ENCODE peak calls at places on chromosome 12, in seven cellular contexts. U is small intestine, G is RWPE1, B is A673, M is hepatocyte, A is endodermal cell, J is mesendoderm. Q is an unnamed sample.

GRCh38 chr12:75684678-75685620 is 173.5 kb upstream of the KRR1 start:
- DNase-seq in M (no peak), A (no peak), B (no peak), J (no peak), U (no peak), G (peak), Q (no peak)

GRCh38 chr12:56286044-56286830 is 13.9 kb downstream of the CS start:
- DNase-seq in U (no peak), J (no peak), M (no peak), G (no peak), A (no peak), B (no peak), Q (no peak)

GRCh38 chr12:82685721-82686222 is 934 bp upstream of the TMTC2 start:
- DNase-seq in J (peak), G (peak), B (peak), A (peak), M (peak), U (peak), Q (peak)

GRCh38 chr12:13173537-13173936 is 23.0 kb upstream of the EMP1 start:
- DNase-seq in U (no peak), J (peak), B (no peak), G (peak), M (peak), A (peak), Q (peak)

GRCh38 chr12:25040593-25040992 is 91.7 kb upstream of the BCAT1 start:
- DNase-seq in M (no peak), J (no peak), B (no peak), G (no peak), U (no peak), A (no peak), Q (no peak)

GRCh38 chr12:7369274-7369729 is 65.4 kb downstream of the ACSM4 start:
- DNase-seq in A (no peak), U (no peak), M (no peak), B (peak), G (no peak), J (peak), Q (no peak)

GRCh38 chr12:13278249-13278787 is 81.8 kb downstream of the EMP1 start:
- DNase-seq in J (peak), M (peak), A (peak), B (peak), G (peak), U (peak), Q (peak)

GRCh38 chr12:46886541-46887041 is 60.8 kb upstream of the SLC38A4 start:
- DNase-seq in B (no peak), U (no peak), J (no peak), M (no peak), A (no peak), G (no peak), Q (no peak)

GRCh38 chr12:131735153-131735456 is 24.2 kb downstream of the SFSWAP start:
- DNase-seq in J (no peak), G (no peak), U (no peak), B (no peak), A (no peak), M (no peak), Q (no peak)

GRCh38 chr12:96889273-96889933 is 17.7 kb upstream of the NEDD1 start:
- DNase-seq in M (no peak), B (no peak), U (no peak), A (no peak), J (peak), G (peak), Q (no peak)

GRCh38 chr12:54411398-54412241 is 7.4 kb downstream of the ITGA5 start:
- DNase-seq in M (peak), B (peak), G (peak), A (peak), J (no peak), U (no peak), Q (no peak)

GRCh38 chr12:111780166-111780565 is 13.4 kb downstream of the ALDH2 start:
- DNase-seq in G (no peak), U (peak), A (no peak), M (no peak), B (no peak), J (no peak), Q (no peak)
- H3K27ac ChIP-seq in G (peak), U (peak), A (no peak), M (peak), B (no peak), J (no peak), Q (no peak)

DNA sequence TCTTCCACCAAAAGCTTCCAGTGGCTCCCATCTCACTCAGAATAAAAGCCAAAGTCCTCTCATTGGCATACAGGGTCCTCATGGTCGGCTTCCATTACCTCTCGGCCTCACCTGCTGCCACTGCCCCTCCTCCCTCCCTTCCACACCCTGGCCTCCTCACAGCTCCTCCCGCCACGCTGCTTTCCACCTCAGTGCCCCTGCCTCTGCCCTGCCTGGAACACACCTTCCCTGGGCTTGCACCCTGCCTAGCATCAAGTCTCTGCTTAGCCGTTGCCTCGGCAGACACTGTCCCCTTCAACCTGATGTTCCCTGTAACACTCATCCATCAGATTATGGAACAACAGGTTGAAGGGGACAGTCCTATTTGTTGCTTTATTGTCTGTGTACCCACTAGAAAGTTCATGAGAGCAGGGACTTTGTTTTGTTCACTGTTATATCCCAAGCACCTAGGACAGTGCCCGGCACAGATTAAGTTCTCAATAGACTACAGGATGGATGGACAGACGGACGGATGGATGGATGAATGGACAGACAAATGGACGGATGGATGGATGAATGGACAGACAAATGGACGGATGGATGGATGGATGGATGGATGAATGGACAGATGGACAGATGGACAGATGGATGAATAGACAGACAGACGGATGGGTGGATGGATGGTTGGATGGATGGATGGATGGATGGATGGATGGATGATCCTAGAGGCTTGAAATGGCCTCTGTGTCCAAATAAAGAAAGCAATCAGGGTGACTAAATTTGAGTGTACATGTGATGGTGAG is 14.9 kb downstream of the FIGNL2 start:
- DNase-seq in B (no peak), J (no peak), A (no peak), U (no peak), G (no peak), M (no peak), Q (no peak)
- H3K27ac ChIP-seq in B (no peak), J (no peak), A (no peak), U (no peak), G (no peak), M (no peak), Q (no peak)

DNA sequence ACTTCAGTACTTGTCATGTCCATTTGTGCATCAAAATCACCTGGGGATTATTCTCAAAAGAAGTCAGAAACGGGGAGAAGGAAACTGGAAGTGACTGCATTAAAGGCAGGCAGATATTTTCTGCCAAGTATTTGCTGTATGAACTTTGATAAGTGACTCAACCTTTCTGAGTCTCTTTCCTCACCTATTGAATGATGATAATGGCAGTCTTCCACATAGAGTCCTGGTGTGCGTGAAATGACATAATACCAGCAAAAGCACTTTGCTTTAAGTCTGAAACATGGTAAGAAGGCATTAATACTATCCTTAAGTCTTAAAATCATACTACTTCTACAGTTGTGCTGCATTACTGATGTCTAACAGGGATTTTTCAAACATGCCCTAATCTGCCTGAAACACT is 278.5 kb downstream of the ADAMTS20 start:
- DNase-seq in U (peak), G (no peak), M (no peak), A (no peak), J (no peak), B (no peak), Q (no peak)
- H3K27ac ChIP-seq in U (no peak), G (no peak), M (no peak), A (no peak), J (no peak), B (no peak), Q (no peak)

GRCh38 chr12:116556356-116556952 is 2.7 kb upstream of the MAP1LC3B2 start:
- DNase-seq in U (no peak), A (no peak), J (no peak), M (no peak), G (no peak), B (no peak), Q (no peak)

GRCh38 chr12:116558280-116559079 is 701 bp upstream of the MAP1LC3B2 start:
- DNase-seq in A (no peak), U (no peak), J (no peak), G (no peak), M (no peak), B (no peak), Q (no peak)

GRCh38 chr12:116559080-116559329 is 176 bp upstream of the MAP1LC3B2 start:
- DNase-seq in U (no peak), J (no peak), M (no peak), A (no peak), G (no peak), B (no peak), Q (no peak)

GRCh38 chr12:116559330-116560080 is at the start of gene MAP1LC3B2:
- DNase-seq in M (peak), G (peak), U (peak), B (no peak), J (no peak), A (peak), Q (peak)

GRCh38 chr12:116556964-116557706 is 2.0 kb upstream of the MAP1LC3B2 start:
- DNase-seq in J (no peak), M (no peak), B (no peak), G (no peak), U (no peak), A (no peak), Q (no peak)
- H3K27ac ChIP-seq in J (no peak), M (no peak), B (no peak), G (peak), U (no peak), A (no peak), Q (no peak)

GRCh38 chr12:42342028-42342427 is 16.1 kb downstream of the PPHLN1 start:
- DNase-seq in A (no peak), U (no peak), M (no peak), J (no peak), G (no peak), B (no peak), Q (no peak)

GRCh38 chr12:42343721-42344120 is 17.8 kb downstream of the PPHLN1 start:
- DNase-seq in U (no peak), B (no peak), J (no peak), A (no peak), M (no peak), G (no peak), Q (no peak)

GRCh38 chr12:42346603-42347002 is 20.6 kb downstream of the PPHLN1 start:
- DNase-seq in J (no peak), B (no peak), M (no peak), G (no peak), U (no peak), A (no peak), Q (no peak)
- H3K27ac ChIP-seq in J (no peak), B (no peak), M (no peak), G (no peak), U (no peak), A (no peak), Q (no peak)

GRCh38 chr12:124454735-124455134 is 112.7 kb downstream of the NCOR2 start:
- DNase-seq in G (no peak), M (no peak), J (no peak), A (no peak), U (no peak), B (no peak), Q (no peak)
- H3K27ac ChIP-seq in G (no peak), M (no peak), J (no peak), A (no peak), U (no peak), B (peak), Q (no peak)

DNA sequence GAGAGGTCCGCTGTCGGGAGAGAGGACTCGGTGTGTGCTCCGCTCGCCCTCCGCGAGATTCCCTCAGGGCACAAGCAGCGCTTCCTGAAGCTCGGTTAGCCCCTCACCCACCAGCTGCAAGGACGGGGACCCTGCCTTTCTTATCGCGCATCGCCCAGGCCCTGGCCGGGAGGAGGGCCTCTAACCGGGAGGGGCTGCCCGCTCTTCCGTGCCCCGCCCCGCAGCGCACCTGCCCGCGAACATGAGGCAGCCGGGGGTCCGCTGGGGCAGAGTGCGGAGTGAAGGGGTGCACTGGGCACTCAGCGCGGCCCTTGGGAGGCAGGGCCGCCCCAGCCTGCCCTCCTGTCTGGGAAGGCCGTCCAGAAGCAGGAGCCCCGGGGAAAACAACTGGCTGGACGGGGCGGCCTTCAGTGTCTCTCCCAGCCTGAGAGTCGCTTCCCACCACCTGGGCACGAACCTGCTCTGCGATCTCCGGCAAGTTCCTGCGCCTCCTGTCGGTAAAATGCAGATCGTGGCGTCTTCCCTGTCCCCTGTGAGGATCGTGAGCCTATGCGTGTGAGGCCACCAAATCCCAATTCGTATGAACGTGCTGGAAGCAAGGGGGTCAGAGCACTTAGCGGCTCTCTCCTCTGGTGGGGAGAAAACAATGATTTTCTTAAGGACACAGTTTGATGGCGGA is 28.0 kb upstream of the ADIPOR2 start:
- DNase-seq in U (peak), M (peak), B (no peak), A (peak), G (no peak), J (peak), Q (no peak)
- H3K27ac ChIP-seq in U (peak), M (peak), B (no peak), A (no peak), G (no peak), J (peak), Q (peak)

DNA sequence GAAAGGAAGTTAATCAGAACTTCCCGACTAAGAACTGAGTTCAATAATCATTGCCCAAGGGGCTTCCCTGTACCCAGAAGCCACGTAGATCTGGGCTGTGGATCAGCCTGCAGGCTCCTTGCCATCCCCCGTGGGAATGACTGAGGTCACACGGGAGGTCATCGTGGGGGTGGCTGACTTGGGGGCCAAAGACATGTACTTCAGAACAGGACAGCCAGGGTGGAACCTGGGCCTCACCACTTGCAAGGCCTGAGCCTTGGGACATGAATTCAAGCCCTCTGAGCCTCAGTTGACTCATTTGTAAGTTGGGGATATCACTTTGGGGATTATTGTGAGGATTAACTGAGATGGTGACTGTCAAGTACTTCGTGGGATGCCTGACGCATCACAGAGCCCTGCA is 221.0 kb downstream of the SLC41A2 start:
- DNase-seq in M (no peak), U (no peak), G (no peak), B (no peak), A (no peak), J (no peak), Q (no peak)
- H3K27ac ChIP-seq in M (peak), U (no peak), G (no peak), B (no peak), A (no peak), J (no peak), Q (no peak)

Q was measured in substantia nigra.